ENCODE peak calls at places on chromosome 1, in four cellular contexts. N is NCI-H2107, Z is mucosa of gallbladder, V is heart left ventricle. H is an unnamed sample.

GRCh38 chr1:183290628-183291027 is 104.6 kb downstream of the LAMC2 start:
- DNase-seq in V (no peak), Z (no peak), N (no peak), H (no peak)

GRCh38 chr1:180580237-180580636 is 21.5 kb downstream of the OVAAL start:
- DNase-seq in V (no peak), Z (peak), N (no peak), H (peak)

GRCh38 chr1:41381691-41382530 is 20.7 kb downstream of the FOXO6 start:
- DNase-seq in V (peak), N (no peak), Z (peak), H (peak)

GRCh38 chr1:186244825-186245224 is 130.2 kb downstream of the TPR start:
- DNase-seq in V (no peak), N (no peak), Z (no peak), H (no peak)

GRCh38 chr1:113684153-113684541 is 75.1 kb downstream of the PHTF1 start:
- DNase-seq in V (peak), N (no peak), Z (peak), H (peak)

GRCh38 chr1:246828818-246829217 is 102.9 kb downstream of the AHCTF1 start:
- DNase-seq in Z (no peak), V (no peak), N (no peak), H (no peak)

GRCh38 chr1:31010081-31010989 is 55.2 kb downstream of the PUM1 start:
- DNase-seq in V (no peak), Z (no peak), N (no peak), H (peak)

GRCh38 chr1:63908016-63908415 is 134.2 kb downstream of the ROR1 start:
- DNase-seq in N (no peak), V (no peak), Z (no peak), H (no peak)

GRCh38 chr1:10515627-10516026 is 40.9 kb downstream of the PEX14 start:
- DNase-seq in V (no peak), N (no peak), Z (no peak), H (no peak)

GRCh38 chr1:42567038-42567437 is 91.2 kb upstream of the PPIH start:
- DNase-seq in V (no peak), Z (no peak), N (no peak), H (no peak)

GRCh38 chr1:225651376-225651871 is 1.5 kb downstream of the ENAH start:
- DNase-seq in V (no peak), N (no peak), Z (no peak), H (peak)

GRCh38 chr1:17119744-17120482 is 662 bp upstream of the PADI2 start:
- DNase-seq in V (no peak), N (no peak), Z (no peak), H (no peak)

GRCh38 chr1:154221815-154222081 is 993 bp downstream of the UBAP2L start:
- DNase-seq in V (no peak), N (no peak), Z (no peak), H (peak)

H was measured in EL.